ENCODE peak calls at places on chromosome 13, in four cellular contexts. W, V, X and O are unnamed samples. For H3K36me3 and H3K9me3, the result is how much of the 10 kb centered on the place peaks cover.

GRCh38 chr13:31223215-31223614 is 23.4 kb downstream of the B3GLCT start:
- DNase-seq in W (no peak), X (no peak), V (no peak), O (no peak)

GRCh38 chr13:84648069-84648640 is 765.9 kb upstream of the SLITRK1 start:
- DNase-seq in W (peak), X (no peak), V (no peak), O (no peak)

GRCh38 chr13:113220141-113220598 is 10.8 kb downstream of the CUL4A start:
- DNase-seq in W (no peak), X (no peak), V (no peak), O (no peak)

GRCh38 chr13:99404005-99404755 is 97.0 kb upstream of the GPR183 start:
- DNase-seq in W (no peak), X (no peak), V (peak), O (no peak)

GRCh38 chr13:43776680-43777079 is 10.1 kb downstream of the ENOX1 start:
- DNase-seq in X (no peak), W (no peak), V (no peak), O (no peak)

GRCh38 chr13:90868321-90868920 is 479.1 kb upstream of the MIR17HG start:
- DNase-seq in W (peak), X (peak), V (no peak), O (no peak)

GRCh38 chr13:33376212-33376611 is 90.7 kb upstream of the STARD13 start:
- DNase-seq in X (no peak), V (no peak), W (no peak), O (no peak)

GRCh38 chr13:64414381-64414780 is 2815.8 kb downstream of the PCDH9 start:
- DNase-seq in X (no peak), W (no peak), V (no peak), O (no peak)

GRCh38 chr13:40189426-40189825 is 477.0 kb downstream of the FOXO1 start:
- DNase-seq in X (no peak), W (no peak), V (no peak), O (no peak)

GRCh38 chr13:57557979-57558529 is 73.5 kb upstream of the PCDH17 start:
- DNase-seq in X (peak), V (no peak), W (peak), O (no peak)

GRCh38 chr13:45626731-45627374 is 11.3 kb upstream of the ERICH6B start:
- DNase-seq in X (no peak), V (no peak), W (peak), O (no peak)

GRCh38 chr13:102235689-102236088 is 166.2 kb downstream of the FGF14 start:
- DNase-seq in W (no peak), X (no peak), V (no peak), O (no peak)

GRCh38 chr13:93959796-93960533 is 519.5 kb downstream of the DCT start:
- DNase-seq in X (no peak), V (no peak), W (peak), O (no peak)

GRCh38 chr13:35930665-35931631 is 200.2 kb downstream of the DCLK1 start:
- DNase-seq in W (no peak), X (no peak), V (no peak), O (no peak)

GRCh38 chr13:114101325-114101821 is 31.1 kb downstream of the RASA3 start:
- DNase-seq in V (peak), W (peak), X (no peak), O (peak)

GRCh38 chr13:85798999-85799646 is at the start of gene SLITRK6:
- DNase-seq in V (no peak), X (peak), W (peak), O (peak)

GRCh38 chr13:101346942-101347728 is 69.2 kb downstream of the NALCN start:
- DNase-seq in V (no peak), W (peak), X (no peak), O (no peak)

DNA sequence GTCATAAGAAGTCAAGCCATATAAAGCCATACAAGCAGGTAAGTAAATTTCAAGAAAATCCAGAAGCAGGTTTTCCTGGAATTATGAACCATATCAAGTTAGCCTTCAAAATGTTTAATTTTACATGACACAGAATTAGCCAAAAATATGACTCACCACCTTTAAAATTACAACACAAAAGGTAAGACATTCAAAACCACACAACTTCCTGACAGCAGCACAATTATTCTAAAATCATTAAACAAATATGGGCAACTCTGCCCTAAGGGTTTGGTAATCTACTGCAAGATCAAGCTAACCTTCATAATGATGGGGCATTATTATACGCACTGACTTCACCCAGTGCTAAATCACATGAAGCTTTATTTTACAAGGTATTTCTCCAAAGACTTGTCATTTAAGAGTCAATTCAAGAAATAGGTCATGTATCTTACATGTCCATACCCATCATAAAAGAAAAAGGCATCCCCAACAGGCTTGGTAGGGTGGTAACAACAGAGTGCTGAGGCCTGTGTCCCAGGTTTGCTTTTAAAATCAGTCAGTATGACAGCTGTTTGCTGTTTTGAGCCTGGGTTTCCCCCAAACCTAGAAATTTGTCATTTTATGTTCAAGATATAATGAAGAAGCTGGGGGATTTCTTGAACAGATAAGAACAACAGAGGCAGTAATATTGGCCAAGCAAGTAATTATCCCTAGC is 15.2 kb downstream of the RCBTB1 start:
- DNase-seq in W (peak), X (no peak), V (no peak), O (no peak)
- H3K4me3 ChIP-seq in W (no peak), X (no peak), V (no peak), O (no peak)

DNA sequence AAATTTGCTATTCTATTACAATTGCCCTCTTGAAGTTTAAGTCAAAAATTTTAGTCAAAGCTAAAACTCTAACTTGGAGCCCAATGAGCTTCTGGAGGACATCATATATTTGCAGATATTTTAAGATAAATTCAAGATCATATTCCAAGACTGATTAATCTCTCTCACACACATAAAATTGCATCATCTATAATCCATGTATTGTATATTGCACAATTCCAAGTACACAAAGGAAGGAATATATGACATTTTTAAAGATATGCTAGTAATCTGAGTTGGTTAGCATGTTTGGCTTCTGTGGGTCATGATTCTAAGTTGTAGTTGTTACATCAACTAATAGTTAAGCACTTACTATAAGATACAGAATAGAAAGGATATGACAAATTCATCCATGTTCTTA is 53.3 kb downstream of the KCNRG start:
- DNase-seq in X (no peak), V (no peak), W (no peak), O (no peak)
- H3K36me3 ChIP-seq in X (under half), V (under half), W (under half), O (half or more)

GRCh38 chr13:81795710-81796109 is 1454.8 kb upstream of the SPRY2 start:
- DNase-seq in W (no peak), X (no peak), V (no peak), O (no peak)
- H3K9me3 ChIP-seq in W (under half), X (under half), V (under half), O (under half)

GRCh38 chr13:42769650-42770049 is 11.7 kb upstream of the FAM216B start:
- DNase-seq in V (no peak), W (peak), X (no peak), O (no peak)
- H3K4me3 ChIP-seq in V (no peak), W (no peak), X (no peak), O (no peak)

DNA sequence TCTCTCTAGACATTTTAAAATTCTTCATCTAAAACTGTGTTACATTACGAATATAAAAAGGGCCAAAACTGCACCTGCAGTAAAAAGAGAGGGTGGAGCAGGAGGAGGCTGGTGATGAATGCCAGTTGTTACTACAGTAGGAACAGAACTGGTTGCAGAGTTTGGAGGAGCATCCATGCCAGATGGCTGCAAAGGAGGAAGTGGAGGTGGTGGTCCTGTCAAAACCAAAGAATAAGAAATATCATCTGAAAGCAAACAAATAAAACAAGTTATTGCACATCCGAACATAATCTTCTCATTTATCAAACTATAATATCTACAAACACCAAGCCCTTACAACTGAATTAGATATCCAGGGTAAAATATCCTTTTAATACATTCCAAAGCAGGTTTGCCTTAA is 40.1 kb downstream of the RBM26 start:
- DNase-seq in V (no peak), X (no peak), W (no peak), O (no peak)
- H3K36me3 ChIP-seq in V (half or more), X (under half), W (half or more), O (half or more)

GRCh38 chr13:105328212-105328611 is 1207.2 kb downstream of the EFNB2 start:
- DNase-seq in V (no peak), X (no peak), W (no peak), O (no peak)

GRCh38 chr13:105329359-105329758 is 1206.1 kb downstream of the EFNB2 start:
- DNase-seq in X (no peak), W (no peak), V (no peak), O (no peak)

GRCh38 chr13:105333416-105333815 is 1202.0 kb downstream of the EFNB2 start:
- DNase-seq in X (no peak), V (no peak), W (peak), O (no peak)

GRCh38 chr13:105327727-105328126 is 1207.7 kb downstream of the EFNB2 start:
- DNase-seq in V (no peak), X (no peak), W (no peak), O (no peak)
- H3K9me3 ChIP-seq in V (under half), X (under half), W (under half), O (under half)